ENCODE peak calls at places on chromosomes 4 and X, in seven cellular contexts. J, G, A, Z, I, U and T are unnamed samples.
A peak's percentile ranks its signal among the peaks of the same experiment; 100 is the strongest.

GRCh38 chr4:71473541-71474240 is 134.9 kb downstream of the SLC4A4 start:
- DNase-seq in Z (no peak), G (no peak), U (no peak), J (no peak), A (no peak), I (no peak), T (no peak)

GRCh38 chr4:166816901-166817300 is 417.4 kb downstream of the SPOCK3 start:
- DNase-seq in A (no peak), Z (no peak), G (peak; percentile 43), I (no peak), J (no peak), U (no peak), T (no peak)

GRCh38 chrX:153333271-153333670 is 682 bp upstream of the ZNF275 start:
- DNase-seq in U (no peak), G (peak; percentile 2), Z (no peak), I (no peak), J (no peak), A (no peak), T (no peak)

GRCh38 chrX:46072776-46073175 is 472.4 kb downstream of the ZNF674 start:
- DNase-seq in Z (no peak), J (no peak), A (no peak), I (no peak), U (no peak), G (peak; percentile 8), T (no peak)

GRCh38 chr4:111136438-111136837 is 513.6 kb upstream of the PITX2 start:
- DNase-seq in A (no peak), Z (no peak), I (no peak), G (no peak), U (peak; percentile 7), J (no peak), T (no peak)

GRCh38 chrX:93538575-93538974 is 134.8 kb downstream of the NAP1L3 start:
- DNase-seq in G (no peak), I (no peak), U (no peak), J (no peak), A (no peak), Z (no peak), T (no peak)

GRCh38 chr4:1775731-1776500 is 17.2 kb upstream of the FGFR3 start:
- DNase-seq in G (peak; percentile 29), Z (no peak), U (peak; percentile 46), J (peak; percentile 61), A (no peak), I (no peak), T (no peak)

GRCh38 chrX:139049455-139049854 is 337.9 kb upstream of the FGF13 start:
- DNase-seq in U (no peak), G (no peak), A (no peak), Z (no peak), I (no peak), J (no peak), T (no peak)

GRCh38 chrX:136457303-136457917 is 30.3 kb upstream of the BRS3 start:
- DNase-seq in I (no peak), Z (no peak), G (no peak), U (no peak), J (no peak), A (no peak), T (no peak)

GRCh38 chrX:10981491-10981890 is 129.6 kb upstream of the HCCS start:
- DNase-seq in A (no peak), Z (no peak), U (peak; percentile 56), G (no peak), I (no peak), J (no peak), T (no peak)

GRCh38 chrX:68710870-68711576 is 63.6 kb downstream of the STARD8 start:
- DNase-seq in U (peak; percentile 40), I (no peak), A (no peak), G (peak; percentile 25), J (peak; percentile 87), Z (no peak), T (no peak)

GRCh38 chr4:7291372-7292135 is 99.2 kb downstream of the SORCS2 start:
- DNase-seq in U (no peak), J (no peak), Z (no peak), I (no peak), G (no peak), A (no peak), T (no peak)

GRCh38 chr4:158170691-158171455 is 2.0 kb downstream of the GASK1B start:
- DNase-seq in I (peak; percentile 65), Z (peak; percentile 73), G (peak; percentile 93), U (peak; percentile 55), A (peak; percentile 78), J (peak; percentile 76), T (no peak)

GRCh38 chr4:173288296-173288695 is 45.9 kb downstream of the HMGB2 start:
- DNase-seq in A (no peak), Z (no peak), I (no peak), U (peak; percentile 60), G (peak; percentile 52), J (peak; percentile 91), T (peak; percentile 76)

GRCh38 chr4:119729815-119730643 is 101.4 kb upstream of the PDE5A start:
- DNase-seq in Z (no peak), U (peak; percentile 68), I (peak; percentile 64), G (peak; percentile 65), A (no peak), J (no peak), T (no peak)

GRCh38 chr4:39524420-39524957 is 2.8 kb downstream of the UGDH start:
- DNase-seq in U (no peak), J (no peak), A (no peak), I (no peak), Z (no peak), G (no peak), T (no peak)

GRCh38 chrX:148133099-148133725 is 152.1 kb downstream of the FMR1NB start:
- DNase-seq in I (no peak), U (no peak), G (peak; percentile 1), Z (no peak), J (no peak), A (no peak), T (no peak)

GRCh38 chrX:48957477-48957826 is at the start of gene OTUD5:
- DNase-seq in A (peak; percentile 86), J (no peak), G (no peak), I (no peak), U (peak; percentile 39), Z (peak; percentile 92), T (peak; percentile 78)

DNA sequence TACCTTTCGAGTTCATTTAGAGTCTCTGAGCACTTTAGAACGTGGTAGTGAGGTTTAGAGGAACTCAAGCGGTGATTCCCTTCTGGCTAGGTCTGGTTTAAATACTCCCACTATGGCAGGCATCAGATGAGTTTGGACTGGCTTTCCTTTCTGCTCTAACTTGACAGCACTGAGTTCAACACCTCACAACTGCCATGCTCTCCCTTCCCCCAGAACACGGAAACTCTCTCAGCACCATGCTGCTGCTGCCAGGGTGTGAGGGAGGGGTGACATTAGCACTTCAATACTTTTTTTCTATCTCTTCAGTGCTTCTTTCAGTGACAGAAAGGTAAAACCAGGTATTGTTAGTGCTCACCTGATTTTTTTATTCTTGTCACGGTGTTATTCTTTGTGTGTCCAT is 234.5 kb upstream of the AGTR2 start:
- DNase-seq in G (no peak), J (no peak), A (no peak), Z (no peak), I (no peak), U (no peak), T (no peak)
- H3K4me3 ChIP-seq in G (no peak overlapping the region), J (no peak overlapping the region), A (no peak overlapping the region), Z (no peak overlapping the region), I (no peak overlapping the region), U (no peak overlapping the region), T (no peak overlapping the region)

GRCh38 chrX:40152173-40152705 is 54.5 kb upstream of the BCOR start:
- DNase-seq in J (peak; percentile 78), I (peak; percentile 66), U (no peak), A (peak; percentile 74), Z (peak; percentile 86), G (no peak), T (peak; percentile 48)

GRCh38 chrX:40152706-40153334 is 55.1 kb upstream of the BCOR start:
- DNase-seq in I (peak; percentile 67), A (peak; percentile 83), G (no peak), J (peak; percentile 79), U (no peak), Z (peak; percentile 89), T (no peak)

GRCh38 chrX:40149286-40150175 is 51.8 kb upstream of the BCOR start:
- DNase-seq in G (no peak), I (no peak), U (no peak), Z (no peak), J (peak; percentile 62), A (no peak), T (no peak)

GRCh38 chrX:40150503-40150902 is 52.7 kb upstream of the BCOR start:
- DNase-seq in J (peak; percentile 65), U (no peak), G (no peak), I (no peak), A (no peak), Z (no peak), T (no peak)

GRCh38 chrX:40151211-40152172 is 53.7 kb upstream of the BCOR start:
- DNase-seq in G (no peak), A (peak; percentile 73), Z (peak; percentile 82), U (no peak), I (peak; percentile 38), J (peak; percentile 80), T (no peak)
- H3K4me1 ChIP-seq in G (peaks cover 18% of the 10 kb centered on the region), A (no peaks in the 10 kb centered on the region), Z (peaks cover 44% of the 10 kb centered on the region), U (peaks cover 47% of the 10 kb centered on the region), I (peaks cover 6% of the 10 kb centered on the region), J (no peaks in the 10 kb centered on the region), T (peaks cover 6% of the 10 kb centered on the region)

GRCh38 chr4:69025191-69025998 is 70.9 kb upstream of the UGT2B7 start:
- DNase-seq in J (peak; percentile 68), I (no peak), U (peak; percentile 68), G (no peak), Z (no peak), A (no peak), T (no peak)
- TF ChIP-seq CTCF in J (peak; percentile 80), I (no peak), U (peak; percentile 81), G (peak; percentile 23), Z (no peak), A (no peak), T (no peak)

GRCh38 chrX:102745513-102746133 is 25.1 kb downstream of the GPRASP3 start:
- DNase-seq in J (peak; percentile 78), I (peak; percentile 15), U (no peak), A (no peak), G (no peak), Z (peak; percentile 43), T (peak; percentile 13)
- H3K4me3 ChIP-seq in J (peak overlapping the region; percentile 80), I (no peak overlapping the region), U (no peak overlapping the region), A (peak overlapping the region; percentile 52), G (peak overlapping the region; percentile 38), Z (peak overlapping the region; percentile 42), T (peak overlapping the region; percentile 50)